ENCODE peak calls at places on chromosomes 13 and 19, in six cellular contexts. One of them, this sample, is unnamed.

GRCh38 chr19:29753190-29753933 is 38.3 kb upstream of the C19orf12 start:
- DNase-seq in right lobe of liver: no peak
- DNase-seq in AG09319: no peak
- DNase-seq in GM03348: no peak
- DNase-seq in aorta: no peak
- DNase-seq in central memory CD4-positive, alpha-beta T cell: no peak
- DNase-seq in this sample: no peak

GRCh38 chr19:51552996-51553725 is 17.9 kb upstream of the ZNF175 start:
- DNase-seq in right lobe of liver: no peak
- DNase-seq in AG09319: no peak
- DNase-seq in GM03348: peak
- DNase-seq in aorta: peak
- DNase-seq in central memory CD4-positive, alpha-beta T cell: no peak
- DNase-seq in this sample: peak

GRCh38 chr13:21710163-21710562 is 39.3 kb downstream of the FGF9 start:
- DNase-seq in right lobe of liver: no peak
- DNase-seq in AG09319: no peak
- DNase-seq in GM03348: no peak
- DNase-seq in aorta: no peak
- DNase-seq in central memory CD4-positive, alpha-beta T cell: no peak
- DNase-seq in this sample: no peak

GRCh38 chr13:26022538-26023292 is 29.1 kb downstream of the SHISA2 start:
- DNase-seq in right lobe of liver: no peak
- DNase-seq in AG09319: peak
- DNase-seq in GM03348: peak
- DNase-seq in aorta: peak
- DNase-seq in central memory CD4-positive, alpha-beta T cell: no peak
- DNase-seq in this sample: no peak

GRCh38 chr19:1213391-1214286 is 8.1 kb downstream of the STK11 start:
- DNase-seq in right lobe of liver: no peak
- DNase-seq in AG09319: no peak
- DNase-seq in GM03348: no peak
- DNase-seq in aorta: peak
- DNase-seq in central memory CD4-positive, alpha-beta T cell: peak
- DNase-seq in this sample: no peak

GRCh38 chr19:47446534-47447469 is 24.9 kb downstream of the SLC8A2 start:
- DNase-seq in right lobe of liver: no peak
- DNase-seq in AG09319: no peak
- DNase-seq in GM03348: no peak
- DNase-seq in aorta: no peak
- DNase-seq in central memory CD4-positive, alpha-beta T cell: no peak
- DNase-seq in this sample: no peak

GRCh38 chr19:45578861-45579260 is 5.7 kb downstream of the OPA3 start:
- DNase-seq in right lobe of liver: no peak
- DNase-seq in AG09319: no peak
- DNase-seq in GM03348: no peak
- DNase-seq in aorta: no peak
- DNase-seq in central memory CD4-positive, alpha-beta T cell: no peak
- DNase-seq in this sample: no peak

GRCh38 chr13:40238761-40239160 is 427.7 kb downstream of the FOXO1 start:
- DNase-seq in right lobe of liver: no peak
- DNase-seq in AG09319: no peak
- DNase-seq in GM03348: no peak
- DNase-seq in aorta: no peak
- DNase-seq in central memory CD4-positive, alpha-beta T cell: no peak
- DNase-seq in this sample: no peak

GRCh38 chr19:54388001-54388802 is 23.5 kb upstream of the LAIR1 start:
- DNase-seq in right lobe of liver: no peak
- DNase-seq in AG09319: no peak
- DNase-seq in GM03348: peak
- DNase-seq in aorta: no peak
- DNase-seq in central memory CD4-positive, alpha-beta T cell: peak
- DNase-seq in this sample: no peak

GRCh38 chr19:37763488-37763887 is 15.9 kb downstream of the ZNF573 start:
- DNase-seq in right lobe of liver: no peak
- DNase-seq in AG09319: no peak
- DNase-seq in GM03348: no peak
- DNase-seq in aorta: no peak
- DNase-seq in central memory CD4-positive, alpha-beta T cell: no peak
- DNase-seq in this sample: no peak

GRCh38 chr13:58921129-58921528 is 1242.6 kb downstream of the DIAPH3 start:
- DNase-seq in right lobe of liver: no peak
- DNase-seq in AG09319: no peak
- DNase-seq in GM03348: no peak
- DNase-seq in aorta: no peak
- DNase-seq in central memory CD4-positive, alpha-beta T cell: no peak
- DNase-seq in this sample: no peak

GRCh38 chr13:113192902-113193301 is 15.6 kb downstream of the PCID2 start:
- DNase-seq in right lobe of liver: no peak
- DNase-seq in AG09319: no peak
- DNase-seq in GM03348: peak
- DNase-seq in aorta: no peak
- DNase-seq in central memory CD4-positive, alpha-beta T cell: no peak
- DNase-seq in this sample: no peak

GRCh38 chr13:41942462-41943094 is 18.3 kb downstream of the VWA8 start:
- DNase-seq in right lobe of liver: no peak
- DNase-seq in AG09319: no peak
- DNase-seq in GM03348: peak
- DNase-seq in aorta: no peak
- DNase-seq in central memory CD4-positive, alpha-beta T cell: no peak
- DNase-seq in this sample: no peak

GRCh38 chr13:60329221-60329983 is 67.6 kb upstream of the TDRD3 start:
- DNase-seq in right lobe of liver: no peak
- DNase-seq in AG09319: peak
- DNase-seq in GM03348: peak
- DNase-seq in aorta: no peak
- DNase-seq in central memory CD4-positive, alpha-beta T cell: no peak
- DNase-seq in this sample: peak

GRCh38 chr13:112714772-112715569 is 25.1 kb downstream of the ATP11A start:
- DNase-seq in right lobe of liver: peak
- DNase-seq in AG09319: no peak
- DNase-seq in GM03348: no peak
- DNase-seq in aorta: no peak
- DNase-seq in central memory CD4-positive, alpha-beta T cell: no peak
- DNase-seq in this sample: no peak

GRCh38 chr19:47035127-47035494 is 13.3 kb downstream of the TMEM160 start:
- DNase-seq in right lobe of liver: no peak
- DNase-seq in AG09319: no peak
- DNase-seq in GM03348: no peak
- DNase-seq in aorta: no peak
- DNase-seq in central memory CD4-positive, alpha-beta T cell: no peak
- DNase-seq in this sample: no peak

GRCh38 chr19:29216021-29216420 is 3.1 kb upstream of the UQCRFS1 start:
- DNase-seq in right lobe of liver: no peak
- DNase-seq in AG09319: no peak
- DNase-seq in GM03348: no peak
- DNase-seq in aorta: no peak
- DNase-seq in central memory CD4-positive, alpha-beta T cell: no peak
- DNase-seq in this sample: no peak

GRCh38 chr13:37187611-37188010 is 82.1 kb upstream of the CSNK1A1L start:
- DNase-seq in right lobe of liver: no peak
- DNase-seq in AG09319: no peak
- DNase-seq in GM03348: no peak
- DNase-seq in aorta: no peak
- DNase-seq in central memory CD4-positive, alpha-beta T cell: no peak
- DNase-seq in this sample: no peak

GRCh38 chr13:26222523-26223046 is 471 bp upstream of the RNF6 start:
- DNase-seq in right lobe of liver: no peak
- DNase-seq in AG09319: no peak
- DNase-seq in GM03348: no peak
- DNase-seq in aorta: no peak
- DNase-seq in central memory CD4-positive, alpha-beta T cell: no peak
- DNase-seq in this sample: no peak

GRCh38 chr13:101514695-101515275 is 62.3 kb downstream of the ITGBL1 start:
- DNase-seq in right lobe of liver: peak
- DNase-seq in AG09319: no peak
- DNase-seq in GM03348: no peak
- DNase-seq in aorta: no peak
- DNase-seq in central memory CD4-positive, alpha-beta T cell: peak
- DNase-seq in this sample: no peak

GRCh38 chr13:26062853-26063444 is 11.1 kb upstream of the SHISA2 start:
- DNase-seq in right lobe of liver: no peak
- DNase-seq in AG09319: peak
- DNase-seq in GM03348: peak
- DNase-seq in aorta: no peak
- DNase-seq in central memory CD4-positive, alpha-beta T cell: peak
- DNase-seq in this sample: peak

GRCh38 chr19:10419200-10419645 is 1.1 kb upstream of the PDE4A start:
- DNase-seq in right lobe of liver: no peak
- DNase-seq in AG09319: no peak
- DNase-seq in GM03348: no peak
- DNase-seq in aorta: peak
- DNase-seq in central memory CD4-positive, alpha-beta T cell: no peak
- DNase-seq in this sample: no peak

GRCh38 chr13:18992791-18993190 is 188.8 kb downstream of the TUBA3C start:
- DNase-seq in right lobe of liver: peak
- DNase-seq in AG09319: no peak
- DNase-seq in GM03348: no peak
- DNase-seq in aorta: no peak
- DNase-seq in central memory CD4-positive, alpha-beta T cell: no peak
- DNase-seq in this sample: no peak

GRCh38 chr13:110610955-110611595 is 4.3 kb upstream of the NAXD start:
- DNase-seq in right lobe of liver: peak
- DNase-seq in AG09319: no peak
- DNase-seq in GM03348: no peak
- DNase-seq in aorta: no peak
- DNase-seq in central memory CD4-positive, alpha-beta T cell: no peak
- DNase-seq in this sample: no peak

GRCh38 chr19:44196772-44197171 is 15.6 kb upstream of the ZNF227 start:
- DNase-seq in right lobe of liver: no peak
- DNase-seq in AG09319: no peak
- DNase-seq in GM03348: no peak
- DNase-seq in aorta: no peak
- DNase-seq in central memory CD4-positive, alpha-beta T cell: no peak
- DNase-seq in this sample: no peak

GRCh38 chr19:33444238-33444992 is 70.9 kb downstream of the CEBPG start:
- DNase-seq in right lobe of liver: peak
- DNase-seq in AG09319: no peak
- DNase-seq in GM03348: no peak
- DNase-seq in aorta: peak
- DNase-seq in central memory CD4-positive, alpha-beta T cell: no peak
- DNase-seq in this sample: no peak

GRCh38 chr19:3105641-3106508 is 11.7 kb downstream of the GNA11 start:
- DNase-seq in right lobe of liver: no peak
- DNase-seq in AG09319: no peak
- DNase-seq in GM03348: no peak
- DNase-seq in aorta: peak
- DNase-seq in central memory CD4-positive, alpha-beta T cell: no peak
- DNase-seq in this sample: no peak

GRCh38 chr13:95137096-95137495 is 164.2 kb downstream of the ABCC4 start:
- DNase-seq in right lobe of liver: no peak
- DNase-seq in AG09319: no peak
- DNase-seq in GM03348: no peak
- DNase-seq in aorta: no peak
- DNase-seq in central memory CD4-positive, alpha-beta T cell: no peak
- DNase-seq in this sample: no peak

GRCh38 chr19:11496391-11497163 is 9.1 kb downstream of the ZNF653 start:
- DNase-seq in right lobe of liver: no peak
- DNase-seq in AG09319: peak
- DNase-seq in GM03348: peak
- DNase-seq in aorta: peak
- DNase-seq in central memory CD4-positive, alpha-beta T cell: peak
- DNase-seq in this sample: no peak

GRCh38 chr19:28701491-28701890 is 511.5 kb downstream of the UQCRFS1 start:
- DNase-seq in right lobe of liver: no peak
- DNase-seq in AG09319: no peak
- DNase-seq in GM03348: no peak
- DNase-seq in aorta: no peak
- DNase-seq in central memory CD4-positive, alpha-beta T cell: no peak
- DNase-seq in this sample: no peak

GRCh38 chr19:51018745-51019543 is 565 bp downstream of the KLK10 start:
- DNase-seq in right lobe of liver: no peak
- DNase-seq in AG09319: no peak
- DNase-seq in GM03348: no peak
- DNase-seq in aorta: peak
- DNase-seq in central memory CD4-positive, alpha-beta T cell: no peak
- DNase-seq in this sample: no peak

GRCh38 chr13:80946008-80946802 is 605.3 kb upstream of the SPRY2 start:
- DNase-seq in right lobe of liver: no peak
- DNase-seq in AG09319: no peak
- DNase-seq in GM03348: no peak
- DNase-seq in aorta: no peak
- DNase-seq in central memory CD4-positive, alpha-beta T cell: no peak
- DNase-seq in this sample: no peak

GRCh38 chr19:3670796-3671679 is 29.2 kb downstream of the PIP5K1C start:
- DNase-seq in right lobe of liver: peak
- DNase-seq in AG09319: peak
- DNase-seq in GM03348: peak
- DNase-seq in aorta: peak
- DNase-seq in central memory CD4-positive, alpha-beta T cell: no peak
- DNase-seq in this sample: no peak

GRCh38 chr13:73702419-73703071 is 431.7 kb downstream of the KLF12 start:
- DNase-seq in right lobe of liver: no peak
- DNase-seq in AG09319: no peak
- DNase-seq in GM03348: no peak
- DNase-seq in aorta: no peak
- DNase-seq in central memory CD4-positive, alpha-beta T cell: peak
- DNase-seq in this sample: no peak

GRCh38 chr13:61148691-61149332 is 266.8 kb downstream of the PCDH20 start:
- DNase-seq in right lobe of liver: no peak
- DNase-seq in AG09319: no peak
- DNase-seq in GM03348: no peak
- DNase-seq in aorta: no peak
- DNase-seq in central memory CD4-positive, alpha-beta T cell: no peak
- DNase-seq in this sample: no peak